ENCODE peak calls at places on chromosomes 6 and 20, in nine cellular contexts. P, X, L, E, H, R, W, I and G are unnamed samples.

GRCh38 chr20:35306931-35307517 is 14.8 kb upstream of the FAM83C start:
- DNase-seq in P (no peak), X (peak), L (peak), E (no peak), H (no peak), R (peak), W (peak), I (peak), G (no peak)

GRCh38 chr6:92779758-92780157 is 639.6 kb downstream of the EPHA7 start:
- DNase-seq in P (no peak), X (peak), L (no peak), E (no peak), H (no peak), R (peak), W (no peak), I (no peak), G (peak)

GRCh38 chr20:39878321-39878720 is 810.7 kb downstream of the MAFB start:
- DNase-seq in P (no peak), X (no peak), L (no peak), E (no peak), H (no peak), R (no peak), W (no peak), I (no peak), G (no peak)

GRCh38 chr6:141421378-141421777 is 711.3 kb upstream of the GJE1 start:
- DNase-seq in P (no peak), X (no peak), L (peak), E (no peak), H (no peak), R (peak), W (no peak), I (no peak), G (no peak)

GRCh38 chr6:89503641-89504040 is 70.7 kb downstream of the ANKRD6 start:
- DNase-seq in P (no peak), X (no peak), L (no peak), E (no peak), H (no peak), R (no peak), W (no peak), I (no peak), G (no peak)

GRCh38 chr6:33549896-33550295 is 30.2 kb downstream of the BAK1 start:
- DNase-seq in P (no peak), X (no peak), L (no peak), E (no peak), H (no peak), R (no peak), W (no peak), I (no peak), G (no peak)

GRCh38 chr20:51360451-51361230 is 181.9 kb downstream of the NFATC2 start:
- DNase-seq in P (no peak), X (peak), L (peak), E (no peak), H (no peak), R (peak), W (no peak), I (no peak), G (no peak)

GRCh38 chr6:138958595-138958994 is 29.5 kb downstream of the REPS1 start:
- DNase-seq in P (no peak), X (no peak), L (no peak), E (no peak), H (no peak), R (no peak), W (no peak), I (no peak), G (no peak)

GRCh38 chr6:15320683-15321082 is 74.8 kb downstream of the JARID2 start:
- DNase-seq in P (no peak), X (no peak), L (no peak), E (no peak), H (no peak), R (no peak), W (no peak), I (no peak), G (no peak)

GRCh38 chr20:59835448-59836395 is 97.7 kb downstream of the SYCP2 start:
- DNase-seq in P (peak), X (peak), L (peak), E (no peak), H (peak), R (peak), W (peak), I (no peak), G (peak)

GRCh38 chr6:18990313-18990978 is 603.3 kb downstream of the RNF144B start:
- DNase-seq in P (peak), X (peak), L (peak), E (no peak), H (peak), R (peak), W (no peak), I (peak), G (peak)

GRCh38 chr6:169843991-169844390 is 92.6 kb downstream of the ERMARD start:
- DNase-seq in P (no peak), X (no peak), L (no peak), E (no peak), H (no peak), R (no peak), W (no peak), I (no peak), G (no peak)

GRCh38 chr6:34095741-34096140 is 50.1 kb downstream of the GRM4 start:
- DNase-seq in P (no peak), X (no peak), L (no peak), E (no peak), H (no peak), R (no peak), W (no peak), I (no peak), G (no peak)